ENCODE peak calls at places on chromosomes 2 and 18, in four cellular contexts. Y, E, J and M are unnamed samples.

GRCh38 chr2:102753563-102754159 is 8.2 kb upstream of the TMEM182 start:
- DNase-seq in Y (peak; percentile 2), E (no peak), J (peak; percentile 32), M (no peak)

GRCh38 chr2:120132190-120132589 is 91.0 kb downstream of the TMEM185B start:
- DNase-seq in Y (no peak), E (no peak), J (no peak), M (peak; percentile 32)

GRCh38 chr2:128425731-128426620 is 107.3 kb upstream of the HS6ST1 start:
- DNase-seq in Y (peak; percentile 78), E (peak; percentile 32), J (no peak), M (no peak)

GRCh38 chr2:74982581-74982980 is 24.1 kb downstream of the POLE4 start:
- DNase-seq in Y (no peak), E (no peak), J (no peak), M (no peak)

GRCh38 chr2:215540646-215541045 is 104.8 kb upstream of the FN1 start:
- DNase-seq in Y (no peak), E (no peak), J (no peak), M (peak; percentile 28)

GRCh38 chr2:208501217-208501616 is 94.6 kb downstream of the PTH2R start:
- DNase-seq in Y (no peak), E (no peak), J (peak; percentile 17), M (no peak)

GRCh38 chr18:23494992-23495391 is 8.3 kb upstream of the RMC1 start:
- DNase-seq in Y (no peak), E (no peak), J (no peak), M (no peak)

GRCh38 chr2:223585691-223586090 is 16.5 kb downstream of the SCG2 start:
- DNase-seq in Y (peak; percentile 43), E (no peak), J (no peak), M (no peak)

GRCh38 chr2:218000137-218000536 is 2.7 kb downstream of the TNS1 start:
- DNase-seq in Y (no peak), E (no peak), J (no peak), M (no peak)

GRCh38 chr2:19228720-19229119 is 129.7 kb downstream of the OSR1 start:
- DNase-seq in Y (no peak), E (peak; percentile 67), J (peak; percentile 31), M (no peak)

GRCh38 chr18:54845788-54846187 is 17.5 kb downstream of the RAB27B start:
- DNase-seq in Y (no peak), E (no peak), J (no peak), M (no peak)

GRCh38 chr2:30141136-30141535 is 5.7 kb upstream of the YPEL5 start:
- DNase-seq in Y (no peak), E (no peak), J (no peak), M (no peak)

GRCh38 chr2:101473911-101474751 is 781 bp downstream of the RFX8 start:
- DNase-seq in Y (peak; percentile 21), E (no peak), J (peak; percentile 41), M (no peak)

GRCh38 chr2:169664978-169665930 is 29.0 kb downstream of the CFAP210 start:
- DNase-seq in Y (no peak), E (no peak), J (no peak), M (no peak)

GRCh38 chr2:28681216-28681981 is 70.2 kb upstream of the PPP1CB start:
- DNase-seq in Y (no peak), E (no peak), J (no peak), M (peak; percentile 83)

GRCh38 chr2:232528746-232529445 is 2.9 kb downstream of the CHRND start:
- DNase-seq in Y (no peak), E (peak; percentile 30), J (no peak), M (no peak)

GRCh38 chr2:236159778-236160170 is 8.4 kb downstream of the GBX2 start:
- DNase-seq in Y (no peak), E (no peak), J (peak; percentile 2), M (no peak)

GRCh38 chr18:75477913-75478312 is 50.4 kb upstream of the SMIM21 start:
- DNase-seq in Y (no peak), E (no peak), J (no peak), M (no peak)

GRCh38 chr2:120564213-120565094 is 171.2 kb upstream of the GLI2 start:
- DNase-seq in Y (peak; percentile 58), E (no peak), J (peak; percentile 15), M (no peak)

GRCh38 chr2:165891943-165892342 is 61.6 kb downstream of the TTC21B start:
- DNase-seq in Y (no peak), E (no peak), J (no peak), M (no peak)

GRCh38 chr2:136068828-136069227 is 49.1 kb downstream of the CXCR4 start:
- DNase-seq in Y (no peak), E (no peak), J (no peak), M (no peak)

GRCh38 chr2:181077128-181077709 is 96.8 kb downstream of the UBE2E3 start:
- DNase-seq in Y (no peak), E (no peak), J (peak; percentile 30), M (no peak)

GRCh38 chr18:60070631-60071030 is 170.8 kb downstream of the PMAIP1 start:
- DNase-seq in Y (no peak), E (no peak), J (no peak), M (no peak)

GRCh38 chr2:227643990-227644551 is 22.5 kb upstream of the SCYGR5 start:
- DNase-seq in Y (no peak), E (no peak), J (peak; percentile 5), M (no peak)

GRCh38 chr2:157260403-157261198 is 3.1 kb downstream of the GALNT5 start:
- DNase-seq in Y (no peak), E (no peak), J (no peak), M (no peak)

GRCh38 chr18:78996741-78997490 is 17.3 kb downstream of the SALL3 start:
- DNase-seq in Y (no peak), E (no peak), J (no peak), M (no peak)

GRCh38 chr2:190537765-190538164 is 3.2 kb upstream of the NEMP2 start:
- DNase-seq in Y (no peak), E (no peak), J (no peak), M (no peak)

GRCh38 chr2:182866461-182867369 is at the start of gene FRZB:
- DNase-seq in Y (peak; percentile 28), E (peak; percentile 55), J (peak; percentile 82), M (peak; percentile 14)

GRCh38 chr2:70978388-70979357 is at the start of gene ANKRD53:
- DNase-seq in Y (peak; percentile 23), E (no peak), J (peak; percentile 51), M (no peak)

GRCh38 chr18:59646946-59647307 is 50.3 kb downstream of the CCBE1 start:
- DNase-seq in Y (no peak), E (no peak), J (no peak), M (no peak)

GRCh38 chr2:127044977-127045654 is 61.8 kb downstream of the BIN1 start:
- DNase-seq in Y (no peak), E (no peak), J (no peak), M (no peak)

GRCh38 chr2:106028192-106028591 is 165.9 kb downstream of the UXS1 start:
- DNase-seq in Y (no peak), E (no peak), J (no peak), M (no peak)

GRCh38 chr2:64599469-64599868 is 54.2 kb downstream of the SERTAD2 start:
- DNase-seq in Y (no peak), E (no peak), J (no peak), M (no peak)
- H3K27me3 ChIP-seq in Y (no peaks in the 10 kb centered on the region), E (no peaks in the 10 kb centered on the region), J (peaks cover 18% of the 10 kb centered on the region), M (no peaks in the 10 kb centered on the region)

GRCh38 chr2:219058541-219059374 is 2.0 kb downstream of the IHH start:
- DNase-seq in Y (peak; percentile 43), E (no peak), J (no peak), M (no peak)

GRCh38 chr2:219056176-219056895 is 4.4 kb downstream of the IHH start:
- DNase-seq in Y (no peak), E (no peak), J (no peak), M (no peak)

GRCh38 chr2:219054956-219055903 is 5.5 kb downstream of the IHH start:
- DNase-seq in Y (no peak), E (no peak), J (no peak), M (no peak)

GRCh38 chr2:219057709-219058540 is 2.8 kb downstream of the IHH start:
- DNase-seq in Y (peak; percentile 69), E (no peak), J (peak; percentile 61), M (no peak)

DNA sequence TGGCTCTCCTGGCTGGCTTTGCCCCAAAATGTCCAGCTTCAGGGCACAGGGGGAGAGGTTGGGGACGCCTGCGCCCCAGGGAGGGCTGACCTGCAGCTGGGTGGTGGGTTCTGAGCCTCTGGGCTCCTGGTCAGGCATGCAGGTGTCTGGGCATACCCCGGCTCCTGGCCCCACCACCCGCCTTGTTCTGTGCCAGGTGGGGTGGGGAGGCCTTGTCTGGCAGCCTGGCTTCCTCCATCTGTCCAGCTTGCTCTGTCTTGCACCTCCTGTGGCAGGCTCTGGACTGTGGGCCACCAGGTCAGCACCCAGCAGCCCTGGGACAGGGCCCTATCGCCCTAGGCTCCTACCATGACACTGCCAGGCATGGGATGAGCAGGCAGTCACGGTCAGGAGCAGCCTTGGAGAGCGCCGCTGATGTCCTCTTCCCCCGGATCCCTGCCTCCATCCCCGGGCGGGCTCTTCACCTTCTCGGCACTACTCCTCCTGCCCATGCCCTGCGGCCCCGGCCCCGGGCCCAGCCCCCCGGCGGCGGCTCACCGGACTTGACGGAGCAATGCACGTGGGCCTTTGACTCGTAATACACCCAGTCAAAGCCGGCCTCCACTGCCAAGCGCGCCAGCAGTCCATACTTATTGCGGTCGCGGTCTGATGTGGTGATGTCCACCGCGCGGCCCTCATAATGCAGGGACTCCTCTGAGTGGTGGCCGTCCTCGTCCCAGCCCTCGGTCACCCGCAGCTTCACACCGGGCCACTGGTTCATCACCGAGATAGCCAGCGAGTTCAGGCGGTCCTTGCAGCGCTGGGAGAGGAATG is 3.6 kb downstream of the IHH start:
- DNase-seq in Y (no peak), E (no peak), J (no peak), M (no peak)
- H3K27me3 ChIP-seq in Y (peaks cover 67% of the 10 kb centered on the region), E (peaks cover 78% of the 10 kb centered on the region), J (peaks cover 97% of the 10 kb centered on the region), M (peaks cover 77% of the 10 kb centered on the region)

GRCh38 chr2:44949329-44950151 is 8.0 kb downstream of the SIX3 start:
- DNase-seq in Y (no peak), E (no peak), J (peak; percentile 94), M (no peak)
- H3K27me3 ChIP-seq in Y (no peaks in the 10 kb centered on the region), E (peaks cover 48% of the 10 kb centered on the region), J (peaks cover 94% of the 10 kb centered on the region), M (peaks cover 88% of the 10 kb centered on the region)

DNA sequence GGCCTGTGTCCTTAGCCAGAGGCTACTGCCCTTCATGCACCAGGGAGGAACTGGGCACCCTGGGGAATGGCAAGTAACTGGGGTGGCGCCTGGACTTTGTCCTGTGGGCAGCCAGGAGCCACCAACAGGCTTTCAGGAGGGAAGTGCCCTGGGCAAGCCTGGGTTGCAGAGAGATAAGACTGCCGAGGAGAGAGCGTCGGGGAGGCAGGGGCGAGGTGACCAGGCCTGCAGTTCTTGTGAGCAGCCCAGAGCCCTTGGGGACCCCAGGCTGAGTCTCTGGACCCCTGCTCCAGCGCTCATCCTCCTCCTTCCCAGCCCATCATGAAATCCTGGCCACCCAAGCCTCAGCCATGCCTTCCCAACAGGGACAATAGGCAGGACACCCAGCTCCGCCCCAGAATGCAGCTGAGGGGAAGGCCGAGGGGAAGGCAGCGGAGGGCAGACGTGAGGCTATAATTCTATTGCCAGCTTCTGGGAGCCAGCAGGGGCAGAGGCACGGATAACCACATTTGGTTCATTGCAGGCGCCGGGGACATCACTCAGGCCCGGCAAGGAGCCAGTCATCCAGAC is 25.1 kb downstream of the ADRA2B start:
- DNase-seq in Y (no peak), E (no peak), J (no peak), M (no peak)
- H3K27me3 ChIP-seq in Y (peaks cover 5% of the 10 kb centered on the region), E (no peaks in the 10 kb centered on the region), J (peaks cover 4% of the 10 kb centered on the region), M (peaks cover 10% of the 10 kb centered on the region)

DNA sequence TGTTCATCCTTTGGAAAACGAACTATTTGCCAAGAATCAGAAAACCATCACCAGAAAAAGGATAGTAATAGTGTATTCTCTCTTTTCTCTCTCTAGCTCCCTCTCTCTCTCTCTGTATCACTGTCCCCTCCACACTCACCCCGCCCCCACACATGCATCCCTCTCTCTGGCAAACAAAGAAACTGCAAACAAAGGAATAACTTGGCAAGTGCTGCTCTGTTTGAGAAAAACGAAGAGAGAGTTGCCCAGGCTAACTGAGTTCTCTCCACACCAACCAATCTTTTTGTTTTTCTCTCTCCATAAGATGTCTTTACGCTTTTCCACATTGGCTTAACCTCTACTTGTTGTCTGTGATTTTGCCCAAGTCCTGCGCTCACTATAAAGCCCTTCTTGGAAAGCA is 316.2 kb downstream of the EPHA4 start:
- DNase-seq in Y (no peak), E (no peak), J (peak; percentile 26), M (no peak)
- H3K27me3 ChIP-seq in Y (no peaks in the 10 kb centered on the region), E (peaks cover 3% of the 10 kb centered on the region), J (no peaks in the 10 kb centered on the region), M (no peaks in the 10 kb centered on the region)